ENCODE peak calls at places on chromosomes 4 and X, in seven cellular contexts. One of them, this sample, is unnamed. For H3K4me1, the result is how much of the 10 kb centered on the place peaks cover.

GRCh38 chr4:166363198-166363597 is 490.2 kb downstream of the TLL1 start:
- DNase-seq in fibroblast of lung: no peak
- DNase-seq in mammary epithelial cell: no peak
- DNase-seq in ascending aorta: no peak
- DNase-seq in body of pancreas: no peak
- DNase-seq in Peyer's patch: no peak
- DNase-seq in upper lobe of right lung: no peak
- DNase-seq in this sample: no peak

GRCh38 chrX:74535633-74536141 is 78.7 kb downstream of the RLIM start:
- DNase-seq in fibroblast of lung: peak
- DNase-seq in mammary epithelial cell: peak
- DNase-seq in ascending aorta: peak
- DNase-seq in body of pancreas: peak
- DNase-seq in Peyer's patch: peak
- DNase-seq in upper lobe of right lung: peak
- DNase-seq in this sample: peak

GRCh38 chr4:175504316-175504715 is 307.7 kb downstream of the GPM6A start:
- DNase-seq in fibroblast of lung: no peak
- DNase-seq in mammary epithelial cell: no peak
- DNase-seq in ascending aorta: no peak
- DNase-seq in body of pancreas: no peak
- DNase-seq in Peyer's patch: no peak
- DNase-seq in upper lobe of right lung: no peak
- DNase-seq in this sample: no peak

GRCh38 chrX:154349359-154349935 is 25.0 kb downstream of the FLNA start:
- DNase-seq in fibroblast of lung: no peak
- DNase-seq in mammary epithelial cell: no peak
- DNase-seq in ascending aorta: no peak
- DNase-seq in body of pancreas: no peak
- DNase-seq in Peyer's patch: no peak
- DNase-seq in upper lobe of right lung: peak
- DNase-seq in this sample: peak

GRCh38 chrX:154431321-154431720 is 2.8 kb downstream of the ATP6AP1 start:
- DNase-seq in fibroblast of lung: no peak
- DNase-seq in mammary epithelial cell: no peak
- DNase-seq in ascending aorta: peak
- DNase-seq in body of pancreas: no peak
- DNase-seq in Peyer's patch: no peak
- DNase-seq in upper lobe of right lung: peak
- DNase-seq in this sample: peak

GRCh38 chr4:177309525-177310371 is at the start of gene NEIL3:
- DNase-seq in fibroblast of lung: peak
- DNase-seq in mammary epithelial cell: peak
- DNase-seq in ascending aorta: peak
- DNase-seq in body of pancreas: peak
- DNase-seq in Peyer's patch: peak
- DNase-seq in upper lobe of right lung: peak
- DNase-seq in this sample: peak

GRCh38 chrX:41922694-41923171 is 621 bp downstream of the CASK start:
- DNase-seq in fibroblast of lung: peak
- DNase-seq in mammary epithelial cell: peak
- DNase-seq in ascending aorta: no peak
- DNase-seq in body of pancreas: peak
- DNase-seq in Peyer's patch: peak
- DNase-seq in upper lobe of right lung: peak
- DNase-seq in this sample: peak

GRCh38 chrX:154840856-154841255 is 6.4 kb upstream of the SMIM9 start:
- DNase-seq in fibroblast of lung: peak
- DNase-seq in mammary epithelial cell: peak
- DNase-seq in ascending aorta: no peak
- DNase-seq in body of pancreas: no peak
- DNase-seq in Peyer's patch: no peak
- DNase-seq in upper lobe of right lung: no peak
- DNase-seq in this sample: no peak

GRCh38 chr4:80045831-80046230 is 27.2 kb downstream of the ANTXR2 start:
- DNase-seq in fibroblast of lung: peak
- DNase-seq in mammary epithelial cell: peak
- DNase-seq in ascending aorta: no peak
- DNase-seq in body of pancreas: no peak
- DNase-seq in Peyer's patch: no peak
- DNase-seq in upper lobe of right lung: no peak
- DNase-seq in this sample: no peak

GRCh38 chr4:40196260-40196659 is 571 bp upstream of the RHOH start:
- DNase-seq in fibroblast of lung: no peak
- DNase-seq in mammary epithelial cell: no peak
- DNase-seq in ascending aorta: no peak
- DNase-seq in body of pancreas: no peak
- DNase-seq in Peyer's patch: no peak
- DNase-seq in upper lobe of right lung: no peak
- DNase-seq in this sample: no peak

GRCh38 chr4:40199999-40200880 is 3.4 kb downstream of the RHOH start:
- DNase-seq in fibroblast of lung: no peak
- DNase-seq in mammary epithelial cell: peak
- DNase-seq in ascending aorta: no peak
- DNase-seq in body of pancreas: peak
- DNase-seq in Peyer's patch: peak
- DNase-seq in upper lobe of right lung: no peak
- DNase-seq in this sample: no peak

GRCh38 chr4:40196724-40197281 is at the start of gene RHOH:
- DNase-seq in fibroblast of lung: no peak
- DNase-seq in mammary epithelial cell: no peak
- DNase-seq in ascending aorta: no peak
- DNase-seq in body of pancreas: no peak
- DNase-seq in Peyer's patch: peak
- DNase-seq in upper lobe of right lung: no peak
- DNase-seq in this sample: no peak

GRCh38 chr4:40199179-40199670 is 2.4 kb downstream of the RHOH start:
- DNase-seq in fibroblast of lung: no peak
- DNase-seq in mammary epithelial cell: no peak
- DNase-seq in ascending aorta: no peak
- DNase-seq in body of pancreas: no peak
- DNase-seq in Peyer's patch: no peak
- DNase-seq in upper lobe of right lung: no peak
- DNase-seq in this sample: no peak

GRCh38 chr4:40197879-40198689 is 1.3 kb downstream of the RHOH start:
- DNase-seq in fibroblast of lung: no peak
- DNase-seq in mammary epithelial cell: no peak
- DNase-seq in ascending aorta: no peak
- DNase-seq in body of pancreas: no peak
- DNase-seq in Peyer's patch: no peak
- DNase-seq in upper lobe of right lung: no peak
- DNase-seq in this sample: no peak
- H3K27ac ChIP-seq in fibroblast of lung: no peak
- H3K27ac ChIP-seq in mammary epithelial cell: no peak
- H3K27ac ChIP-seq in ascending aorta: no peak
- H3K27ac ChIP-seq in body of pancreas: no peak
- H3K27ac ChIP-seq in Peyer's patch: peak
- H3K27ac ChIP-seq in upper lobe of right lung: peak
- H3K27ac ChIP-seq in this sample: no peak

GRCh38 chr4:48127231-48127881 is 6.7 kb downstream of the TXK start:
- DNase-seq in fibroblast of lung: no peak
- DNase-seq in mammary epithelial cell: no peak
- DNase-seq in ascending aorta: no peak
- DNase-seq in body of pancreas: no peak
- DNase-seq in Peyer's patch: no peak
- DNase-seq in upper lobe of right lung: no peak
- DNase-seq in this sample: no peak
- H3K4me3 ChIP-seq in fibroblast of lung: no peak
- H3K4me3 ChIP-seq in mammary epithelial cell: no peak
- H3K4me3 ChIP-seq in ascending aorta: peak
- H3K4me3 ChIP-seq in body of pancreas: no peak
- H3K4me3 ChIP-seq in Peyer's patch: no peak
- H3K4me3 ChIP-seq in upper lobe of right lung: peak
- H3K4me3 ChIP-seq in this sample: no peak

GRCh38 chr4:6280365-6280996 is 10.8 kb downstream of the WFS1 start:
- DNase-seq in fibroblast of lung: no peak
- DNase-seq in mammary epithelial cell: peak
- DNase-seq in ascending aorta: no peak
- DNase-seq in body of pancreas: no peak
- DNase-seq in Peyer's patch: no peak
- DNase-seq in upper lobe of right lung: no peak
- DNase-seq in this sample: no peak

GRCh38 chr4:6282247-6282646 is 12.6 kb downstream of the WFS1 start:
- DNase-seq in fibroblast of lung: peak
- DNase-seq in mammary epithelial cell: no peak
- DNase-seq in ascending aorta: no peak
- DNase-seq in body of pancreas: no peak
- DNase-seq in Peyer's patch: no peak
- DNase-seq in upper lobe of right lung: no peak
- DNase-seq in this sample: peak

GRCh38 chr4:6279582-6280289 is 10.1 kb downstream of the WFS1 start:
- DNase-seq in fibroblast of lung: no peak
- DNase-seq in mammary epithelial cell: no peak
- DNase-seq in ascending aorta: no peak
- DNase-seq in body of pancreas: no peak
- DNase-seq in Peyer's patch: no peak
- DNase-seq in upper lobe of right lung: no peak
- DNase-seq in this sample: no peak

GRCh38 chr4:6283282-6283681 is 13.6 kb downstream of the WFS1 start:
- DNase-seq in fibroblast of lung: no peak
- DNase-seq in mammary epithelial cell: no peak
- DNase-seq in ascending aorta: no peak
- DNase-seq in body of pancreas: no peak
- DNase-seq in Peyer's patch: no peak
- DNase-seq in upper lobe of right lung: no peak
- DNase-seq in this sample: peak

GRCh38 chr4:6281436-6282144 is 11.9 kb downstream of the WFS1 start:
- DNase-seq in fibroblast of lung: no peak
- DNase-seq in mammary epithelial cell: no peak
- DNase-seq in ascending aorta: no peak
- DNase-seq in body of pancreas: no peak
- DNase-seq in Peyer's patch: no peak
- DNase-seq in upper lobe of right lung: no peak
- DNase-seq in this sample: peak
- H3K4me1 ChIP-seq in fibroblast of lung: under half
- H3K4me1 ChIP-seq in mammary epithelial cell: under half
- H3K4me1 ChIP-seq in ascending aorta: under half
- H3K4me1 ChIP-seq in body of pancreas: under half
- H3K4me1 ChIP-seq in Peyer's patch: under half
- H3K4me1 ChIP-seq in upper lobe of right lung: under half
- H3K4me1 ChIP-seq in this sample: under half

GRCh38 chr4:71833175-71833900 is 49.5 kb upstream of the GC start:
- DNase-seq in fibroblast of lung: no peak
- DNase-seq in mammary epithelial cell: no peak
- DNase-seq in ascending aorta: no peak
- DNase-seq in body of pancreas: no peak
- DNase-seq in Peyer's patch: no peak
- DNase-seq in upper lobe of right lung: peak
- DNase-seq in this sample: no peak
- H3K27ac ChIP-seq in fibroblast of lung: no peak
- H3K27ac ChIP-seq in mammary epithelial cell: no peak
- H3K27ac ChIP-seq in ascending aorta: no peak
- H3K27ac ChIP-seq in body of pancreas: no peak
- H3K27ac ChIP-seq in Peyer's patch: no peak
- H3K27ac ChIP-seq in upper lobe of right lung: no peak
- H3K27ac ChIP-seq in this sample: no peak

GRCh38 chr4:3415471-3416141 is 26.2 kb upstream of the HGFAC start:
- DNase-seq in fibroblast of lung: no peak
- DNase-seq in mammary epithelial cell: no peak
- DNase-seq in ascending aorta: no peak
- DNase-seq in body of pancreas: no peak
- DNase-seq in Peyer's patch: no peak
- DNase-seq in upper lobe of right lung: peak
- DNase-seq in this sample: no peak

GRCh38 chr4:3414421-3415279 is 27.1 kb upstream of the HGFAC start:
- DNase-seq in fibroblast of lung: no peak
- DNase-seq in mammary epithelial cell: no peak
- DNase-seq in ascending aorta: no peak
- DNase-seq in body of pancreas: no peak
- DNase-seq in Peyer's patch: no peak
- DNase-seq in upper lobe of right lung: peak
- DNase-seq in this sample: peak

GRCh38 chr4:3417448-3417847 is 24.3 kb upstream of the HGFAC start:
- DNase-seq in fibroblast of lung: no peak
- DNase-seq in mammary epithelial cell: no peak
- DNase-seq in ascending aorta: no peak
- DNase-seq in body of pancreas: no peak
- DNase-seq in Peyer's patch: no peak
- DNase-seq in upper lobe of right lung: peak
- DNase-seq in this sample: peak

GRCh38 chr4:3416821-3417221 is 24.9 kb upstream of the HGFAC start:
- DNase-seq in fibroblast of lung: no peak
- DNase-seq in mammary epithelial cell: no peak
- DNase-seq in ascending aorta: no peak
- DNase-seq in body of pancreas: no peak
- DNase-seq in Peyer's patch: no peak
- DNase-seq in upper lobe of right lung: peak
- DNase-seq in this sample: peak

DNA sequence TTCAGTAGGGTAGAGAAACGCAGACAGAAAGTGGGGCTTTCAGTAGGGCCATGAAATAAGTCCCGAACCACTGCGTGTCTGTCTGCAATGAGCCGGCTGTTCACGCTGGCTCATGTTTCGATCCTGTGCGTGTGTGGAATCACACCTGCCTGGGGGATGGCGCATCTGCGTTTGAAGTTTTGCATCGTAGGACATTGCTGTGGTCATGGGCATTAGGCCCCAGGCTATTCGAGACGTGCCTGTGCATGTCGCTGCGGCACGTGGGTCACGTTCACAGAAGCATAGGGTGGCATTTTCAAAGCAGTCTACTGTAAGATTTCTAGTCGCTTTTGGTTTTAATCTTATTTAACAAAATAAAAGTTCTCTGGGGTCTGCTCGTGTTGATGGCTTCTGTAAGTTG is 25.5 kb upstream of the HGFAC start:
- DNase-seq in fibroblast of lung: no peak
- DNase-seq in mammary epithelial cell: no peak
- DNase-seq in ascending aorta: no peak
- DNase-seq in body of pancreas: no peak
- DNase-seq in Peyer's patch: no peak
- DNase-seq in upper lobe of right lung: peak
- DNase-seq in this sample: no peak
- H3K4me3 ChIP-seq in fibroblast of lung: no peak
- H3K4me3 ChIP-seq in mammary epithelial cell: no peak
- H3K4me3 ChIP-seq in ascending aorta: no peak
- H3K4me3 ChIP-seq in body of pancreas: no peak
- H3K4me3 ChIP-seq in Peyer's patch: no peak
- H3K4me3 ChIP-seq in upper lobe of right lung: no peak
- H3K4me3 ChIP-seq in this sample: no peak

GRCh38 chr4:38676986-38677385 is 13.0 kb downstream of the KLF3 start:
- DNase-seq in fibroblast of lung: no peak
- DNase-seq in mammary epithelial cell: no peak
- DNase-seq in ascending aorta: no peak
- DNase-seq in body of pancreas: no peak
- DNase-seq in Peyer's patch: no peak
- DNase-seq in upper lobe of right lung: no peak
- DNase-seq in this sample: peak

GRCh38 chr4:38675167-38676121 is 11.4 kb downstream of the KLF3 start:
- DNase-seq in fibroblast of lung: peak
- DNase-seq in mammary epithelial cell: peak
- DNase-seq in ascending aorta: no peak
- DNase-seq in body of pancreas: peak
- DNase-seq in Peyer's patch: peak
- DNase-seq in upper lobe of right lung: no peak
- DNase-seq in this sample: peak

GRCh38 chr4:38674206-38675144 is 10.5 kb downstream of the KLF3 start:
- DNase-seq in fibroblast of lung: no peak
- DNase-seq in mammary epithelial cell: peak
- DNase-seq in ascending aorta: no peak
- DNase-seq in body of pancreas: no peak
- DNase-seq in Peyer's patch: no peak
- DNase-seq in upper lobe of right lung: no peak
- DNase-seq in this sample: no peak

GRCh38 chr4:38678078-38678477 is 14.1 kb downstream of the KLF3 start:
- DNase-seq in fibroblast of lung: peak
- DNase-seq in mammary epithelial cell: peak
- DNase-seq in ascending aorta: no peak
- DNase-seq in body of pancreas: no peak
- DNase-seq in Peyer's patch: no peak
- DNase-seq in upper lobe of right lung: no peak
- DNase-seq in this sample: no peak

GRCh38 chr4:38677466-38677865 is 13.5 kb downstream of the KLF3 start:
- DNase-seq in fibroblast of lung: no peak
- DNase-seq in mammary epithelial cell: no peak
- DNase-seq in ascending aorta: no peak
- DNase-seq in body of pancreas: no peak
- DNase-seq in Peyer's patch: no peak
- DNase-seq in upper lobe of right lung: no peak
- DNase-seq in this sample: peak
- H3K4me1 ChIP-seq in fibroblast of lung: under half
- H3K4me1 ChIP-seq in mammary epithelial cell: under half
- H3K4me1 ChIP-seq in ascending aorta: half or more
- H3K4me1 ChIP-seq in body of pancreas: half or more
- H3K4me1 ChIP-seq in Peyer's patch: under half
- H3K4me1 ChIP-seq in upper lobe of right lung: half or more
- H3K4me1 ChIP-seq in this sample: under half

This sample was measured in right cardiac atrium.